ENCODE peak calls at places on chromosomes 4 and X, in ten cellular contexts. One of them, this sample, is unnamed.

GRCh38 chrX:31516492-31516891 is 444.7 kb upstream of the FTHL17 start:
- DNase-seq in heart right ventricle: no peak
- DNase-seq in AG09309: no peak
- DNase-seq in fibroblast of lung: no peak
- DNase-seq in WERI-Rb-1: no peak
- DNase-seq in BJ: no peak
- DNase-seq in IMR-90: no peak
- DNase-seq in bronchial epithelial cell: no peak
- DNase-seq in cardiac fibroblast: no peak
- DNase-seq in hepatocyte: no peak
- DNase-seq in this sample: no peak

GRCh38 chr4:183175631-183176232 is 76.7 kb downstream of the WWC2 start:
- DNase-seq in heart right ventricle: no peak
- DNase-seq in AG09309: no peak
- DNase-seq in fibroblast of lung: no peak
- DNase-seq in WERI-Rb-1: no peak
- DNase-seq in BJ: no peak
- DNase-seq in IMR-90: peak
- DNase-seq in bronchial epithelial cell: peak
- DNase-seq in cardiac fibroblast: peak
- DNase-seq in hepatocyte: no peak
- DNase-seq in this sample: no peak

GRCh38 chrX:129823523-129823922 is 20.2 kb downstream of the ZDHHC9 start:
- DNase-seq in heart right ventricle: no peak
- DNase-seq in AG09309: no peak
- DNase-seq in fibroblast of lung: no peak
- DNase-seq in WERI-Rb-1: no peak
- DNase-seq in BJ: no peak
- DNase-seq in IMR-90: no peak
- DNase-seq in bronchial epithelial cell: no peak
- DNase-seq in cardiac fibroblast: no peak
- DNase-seq in hepatocyte: no peak
- DNase-seq in this sample: no peak

GRCh38 chrX:143121471-143121870 is 95.7 kb downstream of the SPANXN4 start:
- DNase-seq in heart right ventricle: no peak
- DNase-seq in AG09309: no peak
- DNase-seq in fibroblast of lung: no peak
- DNase-seq in WERI-Rb-1: no peak
- DNase-seq in BJ: no peak
- DNase-seq in IMR-90: no peak
- DNase-seq in bronchial epithelial cell: no peak
- DNase-seq in cardiac fibroblast: no peak
- DNase-seq in hepatocyte: no peak
- DNase-seq in this sample: no peak

GRCh38 chr4:165692082-165692481 is 181.0 kb upstream of the TLL1 start:
- DNase-seq in heart right ventricle: no peak
- DNase-seq in AG09309: no peak
- DNase-seq in fibroblast of lung: no peak
- DNase-seq in WERI-Rb-1: no peak
- DNase-seq in BJ: no peak
- DNase-seq in IMR-90: no peak
- DNase-seq in bronchial epithelial cell: peak
- DNase-seq in cardiac fibroblast: peak
- DNase-seq in hepatocyte: no peak
- DNase-seq in this sample: no peak

GRCh38 chr4:184355111-184355604 is 119.2 kb downstream of the IRF2 start:
- DNase-seq in heart right ventricle: no peak
- DNase-seq in AG09309: no peak
- DNase-seq in fibroblast of lung: peak
- DNase-seq in WERI-Rb-1: no peak
- DNase-seq in BJ: peak
- DNase-seq in IMR-90: peak
- DNase-seq in bronchial epithelial cell: peak
- DNase-seq in cardiac fibroblast: peak
- DNase-seq in hepatocyte: peak
- DNase-seq in this sample: peak

GRCh38 chr4:77434299-77435092 is 171.1 kb upstream of the CXCL13 start:
- DNase-seq in heart right ventricle: peak
- DNase-seq in AG09309: no peak
- DNase-seq in fibroblast of lung: no peak
- DNase-seq in WERI-Rb-1: no peak
- DNase-seq in BJ: no peak
- DNase-seq in IMR-90: no peak
- DNase-seq in bronchial epithelial cell: no peak
- DNase-seq in cardiac fibroblast: no peak
- DNase-seq in hepatocyte: no peak
- DNase-seq in this sample: no peak

GRCh38 chr4:39616651-39617050 is 22.0 kb downstream of the SMIM14 start:
- DNase-seq in heart right ventricle: no peak
- DNase-seq in AG09309: no peak
- DNase-seq in fibroblast of lung: no peak
- DNase-seq in WERI-Rb-1: no peak
- DNase-seq in BJ: no peak
- DNase-seq in IMR-90: no peak
- DNase-seq in bronchial epithelial cell: peak
- DNase-seq in cardiac fibroblast: no peak
- DNase-seq in hepatocyte: no peak
- DNase-seq in this sample: no peak

GRCh38 chrX:45518552-45518951 is 317.9 kb upstream of the DIPK2B start:
- DNase-seq in heart right ventricle: no peak
- DNase-seq in AG09309: no peak
- DNase-seq in fibroblast of lung: no peak
- DNase-seq in WERI-Rb-1: no peak
- DNase-seq in BJ: no peak
- DNase-seq in IMR-90: no peak
- DNase-seq in bronchial epithelial cell: no peak
- DNase-seq in cardiac fibroblast: no peak
- DNase-seq in hepatocyte: no peak
- DNase-seq in this sample: no peak

GRCh38 chr4:107876096-107876495 is 51.4 kb downstream of the SGMS2 start:
- DNase-seq in heart right ventricle: no peak
- DNase-seq in AG09309: no peak
- DNase-seq in fibroblast of lung: no peak
- DNase-seq in WERI-Rb-1: no peak
- DNase-seq in BJ: no peak
- DNase-seq in IMR-90: no peak
- DNase-seq in bronchial epithelial cell: no peak
- DNase-seq in cardiac fibroblast: no peak
- DNase-seq in hepatocyte: no peak
- DNase-seq in this sample: no peak

GRCh38 chrX:103063191-103063845 is 653 bp downstream of the BEX1 start:
- DNase-seq in heart right ventricle: no peak
- DNase-seq in AG09309: no peak
- DNase-seq in fibroblast of lung: peak
- DNase-seq in WERI-Rb-1: peak
- DNase-seq in BJ: no peak
- DNase-seq in IMR-90: peak
- DNase-seq in bronchial epithelial cell: peak
- DNase-seq in cardiac fibroblast: peak
- DNase-seq in hepatocyte: peak
- DNase-seq in this sample: peak

GRCh38 chrX:103066606-103067005 is 2.6 kb upstream of the BEX1 start:
- DNase-seq in heart right ventricle: no peak
- DNase-seq in AG09309: no peak
- DNase-seq in fibroblast of lung: peak
- DNase-seq in WERI-Rb-1: no peak
- DNase-seq in BJ: no peak
- DNase-seq in IMR-90: no peak
- DNase-seq in bronchial epithelial cell: peak
- DNase-seq in cardiac fibroblast: peak
- DNase-seq in hepatocyte: no peak
- DNase-seq in this sample: peak

GRCh38 chrX:103061486-103061885 is 2.5 kb downstream of the BEX1 start:
- DNase-seq in heart right ventricle: no peak
- DNase-seq in AG09309: no peak
- DNase-seq in fibroblast of lung: no peak
- DNase-seq in WERI-Rb-1: no peak
- DNase-seq in BJ: no peak
- DNase-seq in IMR-90: no peak
- DNase-seq in bronchial epithelial cell: peak
- DNase-seq in cardiac fibroblast: no peak
- DNase-seq in hepatocyte: no peak
- DNase-seq in this sample: no peak

GRCh38 chrX:103063918-103064434 is at the start of gene BEX1:
- DNase-seq in heart right ventricle: no peak
- DNase-seq in AG09309: no peak
- DNase-seq in fibroblast of lung: peak
- DNase-seq in WERI-Rb-1: peak
- DNase-seq in BJ: no peak
- DNase-seq in IMR-90: no peak
- DNase-seq in bronchial epithelial cell: peak
- DNase-seq in cardiac fibroblast: peak
- DNase-seq in hepatocyte: peak
- DNase-seq in this sample: peak
- H3K4me3 ChIP-seq in heart right ventricle: no peak
- H3K4me3 ChIP-seq in AG09309: peak
- H3K4me3 ChIP-seq in fibroblast of lung: peak
- H3K4me3 ChIP-seq in WERI-Rb-1: peak
- H3K4me3 ChIP-seq in BJ: peak
- H3K4me3 ChIP-seq in IMR-90: no peak
- H3K4me3 ChIP-seq in bronchial epithelial cell: no peak
- H3K4me3 ChIP-seq in cardiac fibroblast: peak
- H3K4me3 ChIP-seq in hepatocyte: peak
- H3K4me3 ChIP-seq in this sample: peak

GRCh38 chr4:110620352-110621327 is 2.2 kb downstream of the PITX2 start:
- DNase-seq in heart right ventricle: no peak
- DNase-seq in AG09309: no peak
- DNase-seq in fibroblast of lung: no peak
- DNase-seq in WERI-Rb-1: peak
- DNase-seq in BJ: no peak
- DNase-seq in IMR-90: no peak
- DNase-seq in bronchial epithelial cell: no peak
- DNase-seq in cardiac fibroblast: no peak
- DNase-seq in hepatocyte: peak
- DNase-seq in this sample: no peak
- H3K4me3 ChIP-seq in heart right ventricle: no peak
- H3K4me3 ChIP-seq in AG09309: peak
- H3K4me3 ChIP-seq in fibroblast of lung: no peak
- H3K4me3 ChIP-seq in WERI-Rb-1: peak
- H3K4me3 ChIP-seq in BJ: no peak
- H3K4me3 ChIP-seq in IMR-90: peak
- H3K4me3 ChIP-seq in bronchial epithelial cell: no peak
- H3K4me3 ChIP-seq in cardiac fibroblast: no peak
- H3K4me3 ChIP-seq in hepatocyte: peak
- H3K4me3 ChIP-seq in this sample: no peak

DNA sequence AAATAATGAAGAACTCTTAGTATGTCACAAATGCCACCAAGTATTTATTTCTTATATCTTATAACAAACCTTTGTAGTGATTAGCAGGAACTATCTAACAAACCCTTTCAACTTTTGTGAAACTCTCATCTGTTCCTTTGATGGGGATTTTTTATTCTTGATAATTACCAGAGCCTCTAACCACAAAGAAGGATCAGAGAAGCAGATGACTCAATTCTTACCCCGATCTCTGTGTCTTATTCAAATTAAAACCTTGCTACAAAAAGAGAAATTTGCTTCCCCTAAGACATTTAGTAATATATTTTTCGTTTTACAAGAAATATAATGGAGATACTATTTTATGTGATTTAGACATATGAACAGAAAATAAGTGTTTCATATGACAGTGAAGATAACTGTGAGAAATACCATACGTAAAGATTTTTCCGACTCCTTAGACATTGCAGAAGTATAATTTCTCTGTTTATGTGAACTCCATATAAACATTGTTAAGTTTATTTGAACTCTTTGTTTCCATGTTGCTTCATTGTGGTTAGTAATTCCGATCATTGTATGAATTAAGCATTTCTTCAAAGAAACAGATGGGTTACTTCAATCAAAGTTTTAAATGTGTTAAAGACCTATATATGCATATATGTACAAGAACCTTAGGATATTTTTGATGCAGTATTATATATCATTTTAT is 205.4 kb downstream of the CFAP299 start:
- DNase-seq in heart right ventricle: no peak
- DNase-seq in AG09309: no peak
- DNase-seq in fibroblast of lung: peak
- DNase-seq in WERI-Rb-1: no peak
- DNase-seq in BJ: no peak
- DNase-seq in IMR-90: peak
- DNase-seq in bronchial epithelial cell: no peak
- DNase-seq in cardiac fibroblast: no peak
- DNase-seq in hepatocyte: no peak
- DNase-seq in this sample: no peak
- H3K4me3 ChIP-seq in heart right ventricle: no peak
- H3K4me3 ChIP-seq in AG09309: no peak
- H3K4me3 ChIP-seq in fibroblast of lung: no peak
- H3K4me3 ChIP-seq in WERI-Rb-1: no peak
- H3K4me3 ChIP-seq in BJ: no peak
- H3K4me3 ChIP-seq in IMR-90: no peak
- H3K4me3 ChIP-seq in bronchial epithelial cell: no peak
- H3K4me3 ChIP-seq in cardiac fibroblast: no peak
- H3K4me3 ChIP-seq in hepatocyte: no peak
- H3K4me3 ChIP-seq in this sample: no peak

GRCh38 chr4:155674669-155675071 is 8.0 kb downstream of the GUCY1A1 start:
- DNase-seq in heart right ventricle: no peak
- DNase-seq in AG09309: no peak
- DNase-seq in fibroblast of lung: no peak
- DNase-seq in WERI-Rb-1: no peak
- DNase-seq in BJ: no peak
- DNase-seq in IMR-90: no peak
- DNase-seq in bronchial epithelial cell: no peak
- DNase-seq in cardiac fibroblast: no peak
- DNase-seq in hepatocyte: no peak
- DNase-seq in this sample: no peak

GRCh38 chr4:155675709-155676429 is 9.2 kb downstream of the GUCY1A1 start:
- DNase-seq in heart right ventricle: no peak
- DNase-seq in AG09309: peak
- DNase-seq in fibroblast of lung: no peak
- DNase-seq in WERI-Rb-1: no peak
- DNase-seq in BJ: no peak
- DNase-seq in IMR-90: no peak
- DNase-seq in bronchial epithelial cell: no peak
- DNase-seq in cardiac fibroblast: no peak
- DNase-seq in hepatocyte: no peak
- DNase-seq in this sample: no peak

GRCh38 chr4:155676430-155676825 is 9.8 kb downstream of the GUCY1A1 start:
- DNase-seq in heart right ventricle: no peak
- DNase-seq in AG09309: no peak
- DNase-seq in fibroblast of lung: no peak
- DNase-seq in WERI-Rb-1: no peak
- DNase-seq in BJ: no peak
- DNase-seq in IMR-90: no peak
- DNase-seq in bronchial epithelial cell: peak
- DNase-seq in cardiac fibroblast: no peak
- DNase-seq in hepatocyte: no peak
- DNase-seq in this sample: no peak

GRCh38 chr4:155673453-155673979 is 6.9 kb downstream of the GUCY1A1 start:
- DNase-seq in heart right ventricle: no peak
- DNase-seq in AG09309: no peak
- DNase-seq in fibroblast of lung: no peak
- DNase-seq in WERI-Rb-1: no peak
- DNase-seq in BJ: no peak
- DNase-seq in IMR-90: no peak
- DNase-seq in bronchial epithelial cell: no peak
- DNase-seq in cardiac fibroblast: no peak
- DNase-seq in hepatocyte: no peak
- DNase-seq in this sample: no peak

GRCh38 chr4:155672342-155672741 is 5.7 kb downstream of the GUCY1A1 start:
- DNase-seq in heart right ventricle: no peak
- DNase-seq in AG09309: no peak
- DNase-seq in fibroblast of lung: no peak
- DNase-seq in WERI-Rb-1: no peak
- DNase-seq in BJ: no peak
- DNase-seq in IMR-90: no peak
- DNase-seq in bronchial epithelial cell: no peak
- DNase-seq in cardiac fibroblast: no peak
- DNase-seq in hepatocyte: no peak
- DNase-seq in this sample: no peak
- H3K4me3 ChIP-seq in heart right ventricle: no peak
- H3K4me3 ChIP-seq in AG09309: no peak
- H3K4me3 ChIP-seq in fibroblast of lung: no peak
- H3K4me3 ChIP-seq in WERI-Rb-1: no peak
- H3K4me3 ChIP-seq in BJ: no peak
- H3K4me3 ChIP-seq in IMR-90: no peak
- H3K4me3 ChIP-seq in bronchial epithelial cell: no peak
- H3K4me3 ChIP-seq in cardiac fibroblast: no peak
- H3K4me3 ChIP-seq in hepatocyte: no peak
- H3K4me3 ChIP-seq in this sample: no peak